ENCODE peak calls at places on chromosomes 2 and 18, in six cellular contexts. T, C, H, Y, N and D are unnamed samples.

GRCh38 chr18:27366151-27366550 is 181.0 kb upstream of the CHST9 start:
- DNase-seq in T (no peak), C (no peak), H (no peak), Y (no peak), N (no peak), D (no peak)

GRCh38 chr2:74573747-74574562 is 19.4 kb downstream of the DOK1 start:
- DNase-seq in T (no peak), C (no peak), H (no peak), Y (no peak), N (no peak), D (no peak)

GRCh38 chr2:179226203-179226960 is 38.2 kb downstream of the SESTD1 start:
- DNase-seq in T (no peak), C (no peak), H (no peak), Y (peak), N (no peak), D (no peak)

GRCh38 chr2:44805391-44805790 is 136.1 kb upstream of the SIX3 start:
- DNase-seq in T (no peak), C (no peak), H (no peak), Y (no peak), N (no peak), D (no peak)

GRCh38 chr2:12617853-12618252 is 98.9 kb upstream of the TRIB2 start:
- DNase-seq in T (no peak), C (no peak), H (no peak), Y (no peak), N (no peak), D (no peak)

GRCh38 chr2:11784747-11785610 is 38.5 kb downstream of the LPIN1 start:
- DNase-seq in T (peak), C (peak), H (peak), Y (peak), N (peak), D (no peak)

GRCh38 chr18:73087291-73087977 is 219.6 kb upstream of the NETO1 start:
- DNase-seq in T (no peak), C (no peak), H (no peak), Y (no peak), N (no peak), D (no peak)

GRCh38 chr18:79926715-79927596 is 24.5 kb downstream of the SLC66A2 start:
- DNase-seq in T (peak), C (peak), H (no peak), Y (no peak), N (no peak), D (no peak)

GRCh38 chr2:190493095-190493494 is 41.4 kb downstream of the NEMP2 start:
- DNase-seq in T (no peak), C (no peak), H (no peak), Y (no peak), N (no peak), D (no peak)

GRCh38 chr2:215136669-215137328 is 1.6 kb downstream of the ABCA12 start:
- DNase-seq in T (no peak), C (no peak), H (no peak), Y (no peak), N (no peak), D (no peak)

GRCh38 chr2:127219716-127220090 is 396 bp downstream of the CYP27C1 start:
- DNase-seq in T (no peak), C (no peak), H (no peak), Y (no peak), N (no peak), D (no peak)

GRCh38 chr2:216683846-216684245 is 11.5 kb downstream of the IGFBP5 start:
- DNase-seq in T (no peak), C (peak), H (no peak), Y (peak), N (no peak), D (peak)

GRCh38 chr2:47091118-47091517 is 64.0 kb downstream of the STPG4 start:
- DNase-seq in T (no peak), C (no peak), H (no peak), Y (no peak), N (no peak), D (no peak)

GRCh38 chr2:120761911-120762310 is 26.2 kb downstream of the GLI2 start:
- DNase-seq in T (peak), C (no peak), H (no peak), Y (no peak), N (no peak), D (no peak)

GRCh38 chr2:202406445-202406967 is 30.4 kb downstream of the BMPR2 start:
- DNase-seq in T (no peak), C (no peak), H (no peak), Y (no peak), N (no peak), D (no peak)

GRCh38 chr2:202411097-202411496 is 35.0 kb downstream of the BMPR2 start:
- DNase-seq in T (no peak), C (no peak), H (no peak), Y (no peak), N (no peak), D (no peak)

GRCh38 chr2:202410092-202410491 is 34.0 kb downstream of the BMPR2 start:
- DNase-seq in T (no peak), C (no peak), H (no peak), Y (no peak), N (no peak), D (no peak)

GRCh38 chr2:202405798-202406197 is 29.7 kb downstream of the BMPR2 start:
- DNase-seq in T (no peak), C (no peak), H (no peak), Y (no peak), N (no peak), D (no peak)

GRCh38 chr2:202408546-202409140 is 32.5 kb downstream of the BMPR2 start:
- DNase-seq in T (no peak), C (no peak), H (no peak), Y (no peak), N (no peak), D (no peak)
- H3K27ac ChIP-seq in T (no peak), C (no peak), H (no peak), Y (peak), N (no peak), D (no peak)

GRCh38 chr2:41920181-41920580 is 127.6 kb upstream of the PKDCC start:
- DNase-seq in T (no peak), C (no peak), H (no peak), Y (no peak), N (no peak), D (no peak)

GRCh38 chr2:41919135-41919534 is 128.7 kb upstream of the PKDCC start:
- DNase-seq in T (no peak), C (no peak), H (no peak), Y (no peak), N (no peak), D (no peak)

GRCh38 chr2:41916177-41916576 is 131.6 kb upstream of the PKDCC start:
- DNase-seq in T (no peak), C (no peak), H (no peak), Y (no peak), N (no peak), D (no peak)

GRCh38 chr2:41914936-41915335 is 132.9 kb upstream of the PKDCC start:
- DNase-seq in T (no peak), C (no peak), H (no peak), Y (no peak), N (no peak), D (no peak)

GRCh38 chr2:41917587-41917986 is 130.2 kb upstream of the PKDCC start:
- DNase-seq in T (no peak), C (no peak), H (no peak), Y (no peak), N (no peak), D (no peak)
- H3K27ac ChIP-seq in T (no peak), C (no peak), H (no peak), Y (no peak), N (no peak), D (no peak)

GRCh38 chr2:177543007-177543760 is 150.6 kb downstream of the AGPS start:
- DNase-seq in T (no peak), C (peak), H (no peak), Y (no peak), N (no peak), D (no peak)
- H3K27ac ChIP-seq in T (no peak), C (no peak), H (no peak), Y (no peak), N (no peak), D (no peak)

DNA sequence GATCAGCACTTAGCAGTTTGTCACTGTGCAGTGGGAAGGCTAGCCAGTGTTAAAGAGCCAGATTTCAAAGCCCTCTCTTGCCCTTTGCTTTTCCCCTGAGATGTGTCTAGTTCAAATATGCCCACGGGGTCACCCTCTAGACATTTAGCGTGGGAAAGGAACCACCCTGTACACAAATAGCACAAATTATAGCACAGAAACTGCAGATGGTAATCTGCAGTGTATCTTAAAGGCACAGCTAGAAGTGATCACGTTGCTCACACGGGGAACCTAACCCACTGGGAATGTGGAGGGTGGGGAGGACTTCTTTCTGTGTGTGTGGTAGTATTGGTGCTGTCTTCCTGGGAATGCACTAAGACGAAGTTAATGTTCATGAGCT is 131.5 kb downstream of the MAP4K4 start:
- DNase-seq in T (no peak), C (no peak), H (no peak), Y (no peak), N (no peak), D (no peak)
- H3K27ac ChIP-seq in T (no peak), C (no peak), H (peak), Y (peak), N (peak), D (peak)

DNA sequence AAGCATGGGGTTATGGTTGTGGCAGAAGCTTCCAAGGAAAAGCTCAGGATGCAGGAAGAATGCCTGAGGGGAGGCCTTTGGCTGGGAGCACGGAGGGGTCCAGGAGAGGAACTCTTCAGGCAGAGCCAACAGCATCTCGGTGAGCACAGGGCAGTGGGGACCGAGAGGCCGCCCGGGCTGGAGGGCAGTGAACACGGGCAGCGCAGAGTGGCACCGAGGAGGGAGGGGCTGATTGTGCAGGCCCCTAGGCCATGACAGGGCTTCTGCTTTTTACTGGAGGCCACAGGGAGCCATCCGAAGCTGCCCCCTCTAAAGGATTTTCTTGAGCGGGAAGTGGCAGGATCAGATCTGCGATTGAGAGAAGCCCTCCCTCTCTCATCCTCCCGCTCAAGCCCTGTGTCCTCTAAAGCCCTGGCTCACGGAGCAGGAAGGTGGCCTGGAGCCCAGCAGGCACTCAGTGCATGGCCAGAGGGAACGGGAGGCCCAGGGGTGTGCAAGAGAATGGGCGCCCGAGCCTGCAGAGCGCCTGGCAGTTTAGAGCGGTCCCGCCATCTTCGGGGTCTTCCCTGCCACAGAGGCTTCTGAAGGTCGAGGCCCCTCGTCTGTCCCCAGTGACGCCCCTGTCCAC is 110.0 kb upstream of the STON1 start:
- DNase-seq in T (no peak), C (no peak), H (no peak), Y (peak), N (no peak), D (no peak)
- H3K27ac ChIP-seq in T (peak), C (no peak), H (peak), Y (no peak), N (peak), D (peak)

DNA sequence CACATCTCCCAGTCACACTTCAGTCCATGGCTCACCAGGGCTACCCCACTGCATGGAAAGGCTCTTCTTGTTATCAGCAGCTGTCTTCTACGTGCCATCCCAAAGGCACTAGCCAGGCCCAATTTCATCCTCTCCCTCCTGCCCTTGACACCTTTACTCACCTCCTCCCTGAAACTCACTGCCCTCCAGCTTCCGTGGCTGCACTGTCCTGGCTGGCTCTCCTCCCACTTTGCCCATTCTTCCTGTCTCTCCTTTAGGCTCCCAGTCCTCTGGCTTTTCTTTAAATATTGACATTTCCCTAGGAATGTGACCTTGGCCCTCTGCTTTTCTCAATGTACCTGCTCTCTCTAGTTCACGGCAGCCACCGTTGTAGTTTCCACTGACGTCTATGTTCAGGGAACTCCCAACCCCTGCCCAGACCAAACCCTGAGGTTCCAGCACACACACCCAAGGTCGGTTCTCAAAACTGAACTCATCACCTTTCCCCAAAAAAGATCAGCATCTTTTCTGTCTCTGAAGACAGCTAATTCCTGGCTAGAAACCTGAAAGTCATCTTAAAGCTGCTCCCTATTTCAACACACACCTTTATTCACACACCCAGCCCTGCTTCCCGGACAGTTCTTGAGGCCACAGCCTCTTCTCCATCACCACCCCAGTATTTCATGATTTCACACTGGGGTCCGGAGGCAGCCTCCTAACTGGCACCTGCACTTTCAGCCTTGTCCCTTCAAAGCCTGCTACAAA is 36.7 kb downstream of the WDFY1 start:
- DNase-seq in T (no peak), C (no peak), H (no peak), Y (no peak), N (no peak), D (no peak)
- H3K27ac ChIP-seq in T (no peak), C (no peak), H (no peak), Y (no peak), N (no peak), D (no peak)

GRCh38 chr2:43075906-43076585 is 150.4 kb downstream of the ZFP36L2 start:
- DNase-seq in T (no peak), C (no peak), H (no peak), Y (peak), N (no peak), D (no peak)

GRCh38 chr2:43078301-43078700 is 148.1 kb downstream of the ZFP36L2 start:
- DNase-seq in T (no peak), C (no peak), H (no peak), Y (no peak), N (no peak), D (no peak)

GRCh38 chr2:43075054-43075593 is 151.3 kb downstream of the ZFP36L2 start:
- DNase-seq in T (no peak), C (peak), H (peak), Y (peak), N (no peak), D (peak)

GRCh38 chr2:43077876-43078275 is 148.5 kb downstream of the ZFP36L2 start:
- DNase-seq in T (no peak), C (no peak), H (no peak), Y (no peak), N (no peak), D (no peak)

GRCh38 chr2:43076676-43077075 is 149.7 kb downstream of the ZFP36L2 start:
- DNase-seq in T (no peak), C (no peak), H (no peak), Y (no peak), N (no peak), D (no peak)
- H3K27ac ChIP-seq in T (peak), C (no peak), H (no peak), Y (peak), N (no peak), D (peak)

DNA sequence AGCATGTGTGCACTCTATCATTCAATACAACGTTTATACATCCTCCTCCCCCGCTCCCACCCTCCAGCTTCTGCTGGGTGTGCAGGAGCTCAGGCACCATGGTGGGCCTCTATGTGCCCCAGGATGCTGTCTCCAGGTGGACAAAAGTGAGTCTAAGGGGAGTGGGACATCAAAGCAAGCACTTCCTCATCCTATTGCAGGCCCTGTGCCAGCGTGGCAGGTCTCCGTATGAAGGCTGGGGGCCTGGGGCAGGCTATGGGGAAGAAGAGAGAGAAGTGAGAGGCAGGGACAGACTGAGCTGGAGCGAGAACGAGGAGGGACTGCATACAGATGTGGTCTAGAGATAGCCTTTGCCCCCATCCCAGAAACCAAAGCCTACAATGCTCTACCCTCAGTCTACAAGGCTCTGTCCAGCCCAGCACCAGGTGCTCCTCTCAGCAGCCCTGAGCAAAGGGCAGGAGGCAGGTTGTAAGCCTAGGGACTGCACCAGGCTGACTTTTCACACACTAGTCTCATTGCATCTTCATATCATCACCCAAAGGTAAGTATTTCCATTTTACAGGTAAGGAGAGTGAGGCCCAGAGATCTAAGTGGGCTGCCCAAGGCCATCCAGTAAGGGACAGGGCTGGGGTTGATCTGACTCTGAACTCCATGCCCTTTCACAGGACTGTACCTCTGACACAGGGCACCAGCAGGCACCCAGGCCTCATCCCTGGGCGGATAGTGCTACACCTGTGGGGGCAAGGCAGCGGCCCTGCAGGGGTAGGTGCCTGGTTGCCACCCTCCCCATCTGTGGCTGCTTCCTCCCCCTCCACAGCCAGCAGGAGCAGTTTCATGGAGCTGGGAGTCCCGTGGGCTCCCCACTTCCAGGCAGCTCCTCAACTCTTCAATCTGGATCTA is 14.0 kb upstream of the ARID5A start:
- DNase-seq in T (no peak), C (no peak), H (no peak), Y (no peak), N (no peak), D (no peak)
- H3K27ac ChIP-seq in T (no peak), C (no peak), H (no peak), Y (no peak), N (no peak), D (no peak)